ENCODE peak calls at places on chromosomes 2 and 18, in four cellular contexts. B, H, A and W are unnamed samples. For H3K4me1 and H3K9me3, the result is how much of the 10 kb centered on the place peaks cover.

GRCh38 chr2:23354554-23354953 is 30.4 kb upstream of the KLHL29 start:
- DNase-seq in B (no peak), H (no peak), A (no peak), W (no peak)

GRCh38 chr2:120316071-120316470 is 29.9 kb upstream of the INHBB start:
- DNase-seq in B (no peak), A (no peak), H (no peak), W (no peak)

GRCh38 chr2:196278491-196278911 is 107.1 kb upstream of the STK17B start:
- DNase-seq in H (peak), B (no peak), A (peak), W (no peak)

GRCh38 chr2:193502363-193503035 is 1307.8 kb upstream of the TMEFF2 start:
- DNase-seq in H (no peak), A (no peak), B (peak), W (no peak)

GRCh38 chr2:227536445-227536844 is 62.2 kb upstream of the SCYGR2 start:
- DNase-seq in B (no peak), A (no peak), H (no peak), W (no peak)

GRCh38 chr18:6352275-6352674 is 62.4 kb downstream of the L3MBTL4 start:
- DNase-seq in B (no peak), A (no peak), H (no peak), W (no peak)

GRCh38 chr2:40098786-40099470 is 319.9 kb upstream of the THUMPD2 start:
- DNase-seq in B (no peak), A (peak), H (no peak), W (no peak)

GRCh38 chr2:55888941-55889340 is 34.6 kb downstream of the EFEMP1 start:
- DNase-seq in H (peak), A (peak), B (peak), W (no peak)

GRCh38 chr2:2484301-2484700 is 153.2 kb upstream of the MYT1L start:
- DNase-seq in B (no peak), A (no peak), H (no peak), W (no peak)

GRCh38 chr2:151269798-151270568 is 8.3 kb upstream of the RBM43 start:
- DNase-seq in B (no peak), A (peak), H (no peak), W (no peak)

GRCh38 chr2:229571243-229571642 is 143.1 kb downstream of the DNER start:
- DNase-seq in A (no peak), H (no peak), B (no peak), W (no peak)

DNA sequence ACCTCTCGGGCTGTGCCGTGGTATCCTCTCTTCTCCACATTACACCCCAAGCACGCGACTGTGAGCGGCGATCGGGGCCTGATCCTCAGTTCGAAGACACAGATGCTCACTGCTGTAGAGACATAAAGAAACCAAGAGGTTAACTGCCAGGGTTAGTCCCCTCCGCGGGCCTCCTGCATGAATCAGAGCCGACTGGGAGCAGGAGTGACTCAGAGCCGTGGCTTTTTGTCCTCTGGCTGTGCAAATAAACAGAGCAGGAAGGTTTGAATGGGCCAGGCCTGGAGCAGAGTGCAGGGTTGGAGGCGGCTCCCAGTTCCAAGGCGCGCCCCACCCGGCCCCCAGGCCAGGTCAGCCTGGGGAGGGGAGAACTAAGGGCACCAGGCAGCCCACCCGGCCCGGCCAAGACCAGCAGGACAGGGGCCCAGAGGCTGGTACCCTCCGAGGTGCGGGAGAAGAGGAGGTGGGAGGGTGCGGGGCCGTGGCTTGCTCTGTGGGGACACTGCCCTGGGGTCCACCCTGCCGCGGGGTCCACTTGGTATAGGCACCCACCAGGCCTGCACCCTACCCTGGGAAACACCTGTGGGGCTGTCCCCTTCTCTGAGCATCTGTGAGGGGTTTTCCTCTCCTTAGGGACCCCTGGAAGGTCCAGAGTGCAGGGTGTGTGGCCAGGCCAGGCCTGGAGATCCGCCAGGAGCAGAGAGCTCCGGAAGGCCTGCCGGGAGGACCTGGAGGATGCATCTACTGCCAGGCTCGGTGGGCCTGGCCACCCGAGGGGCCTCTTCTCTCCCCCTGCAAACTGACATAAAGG is 16.5 kb downstream of the TWIST2 start:
- DNase-seq in H (peak), B (peak), A (peak), W (no peak)
- H3K9ac ChIP-seq in H (peak), B (peak), A (peak), W (no peak)

DNA sequence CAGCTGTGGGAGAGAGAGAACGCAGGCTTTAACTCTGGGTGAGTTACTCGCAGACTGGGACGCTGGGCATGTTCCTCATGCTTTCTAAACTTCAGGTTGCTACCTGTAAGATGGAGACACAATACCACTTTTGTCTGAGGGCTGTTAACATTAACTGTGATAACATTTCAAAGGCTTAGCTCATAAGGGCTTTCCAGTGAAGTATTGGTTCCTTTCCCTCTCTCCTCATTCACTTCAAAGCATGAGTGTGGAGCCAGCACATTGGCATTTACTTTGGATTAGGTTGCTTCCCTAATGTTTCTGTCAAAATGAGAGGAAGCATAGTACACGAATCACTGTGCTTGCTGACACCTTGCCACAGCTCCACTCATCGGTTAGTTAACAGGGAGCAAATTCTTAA is 30.2 kb downstream of the INSIG2 start:
- DNase-seq in H (peak), B (no peak), A (no peak), W (no peak)
- H3K4me1 ChIP-seq in H (under half), B (under half), A (under half), W (under half)

DNA sequence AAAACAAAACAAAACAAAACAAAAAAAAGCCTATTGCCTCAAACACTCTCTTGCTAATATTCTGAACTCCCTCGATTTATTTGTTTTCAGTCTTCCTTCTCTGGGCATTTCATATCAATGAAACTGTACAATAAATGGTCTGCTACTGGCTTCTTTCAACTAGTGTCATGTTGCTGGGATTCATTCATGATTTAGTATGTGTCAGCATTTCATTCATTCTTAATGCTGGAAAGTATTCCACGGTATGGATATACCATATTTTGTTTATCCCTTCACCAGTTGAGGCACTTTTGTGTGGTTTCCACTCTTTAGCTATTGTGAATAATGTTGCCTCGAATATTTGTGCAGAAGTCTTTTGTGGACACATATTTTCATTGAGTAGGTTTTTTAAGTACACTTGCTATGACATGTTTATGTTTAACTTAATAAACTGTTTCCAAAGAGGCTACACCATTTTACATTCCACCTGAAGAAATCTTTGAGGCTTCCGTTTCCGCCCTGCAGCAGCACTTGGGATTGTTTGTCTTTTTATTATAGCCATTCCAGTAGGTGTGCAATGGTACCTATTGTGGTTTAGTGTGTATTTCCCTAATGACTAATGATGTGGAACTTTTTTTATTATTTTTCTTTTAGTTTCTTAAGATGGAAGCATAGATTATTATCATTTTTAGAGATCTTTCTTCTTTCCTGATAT is 543.6 kb upstream of the SOX11 start:
- DNase-seq in H (no peak), B (no peak), A (no peak), W (no peak)
- H3K9me3 ChIP-seq in H (under half), B (under half), A (under half), W (under half)

GRCh38 chr2:159188449-159188848 is 98.1 kb downstream of the WDSUB1 start:
- DNase-seq in A (no peak), B (no peak), H (peak), W (no peak)

GRCh38 chr2:159183346-159183745 is 103.2 kb downstream of the WDSUB1 start:
- DNase-seq in H (no peak), B (no peak), A (no peak), W (no peak)

GRCh38 chr2:159187095-159187494 is 99.4 kb downstream of the WDSUB1 start:
- DNase-seq in H (no peak), A (peak), B (no peak), W (no peak)

GRCh38 chr2:159186462-159186861 is 100.0 kb downstream of the WDSUB1 start:
- DNase-seq in A (no peak), B (no peak), H (no peak), W (no peak)

DNA sequence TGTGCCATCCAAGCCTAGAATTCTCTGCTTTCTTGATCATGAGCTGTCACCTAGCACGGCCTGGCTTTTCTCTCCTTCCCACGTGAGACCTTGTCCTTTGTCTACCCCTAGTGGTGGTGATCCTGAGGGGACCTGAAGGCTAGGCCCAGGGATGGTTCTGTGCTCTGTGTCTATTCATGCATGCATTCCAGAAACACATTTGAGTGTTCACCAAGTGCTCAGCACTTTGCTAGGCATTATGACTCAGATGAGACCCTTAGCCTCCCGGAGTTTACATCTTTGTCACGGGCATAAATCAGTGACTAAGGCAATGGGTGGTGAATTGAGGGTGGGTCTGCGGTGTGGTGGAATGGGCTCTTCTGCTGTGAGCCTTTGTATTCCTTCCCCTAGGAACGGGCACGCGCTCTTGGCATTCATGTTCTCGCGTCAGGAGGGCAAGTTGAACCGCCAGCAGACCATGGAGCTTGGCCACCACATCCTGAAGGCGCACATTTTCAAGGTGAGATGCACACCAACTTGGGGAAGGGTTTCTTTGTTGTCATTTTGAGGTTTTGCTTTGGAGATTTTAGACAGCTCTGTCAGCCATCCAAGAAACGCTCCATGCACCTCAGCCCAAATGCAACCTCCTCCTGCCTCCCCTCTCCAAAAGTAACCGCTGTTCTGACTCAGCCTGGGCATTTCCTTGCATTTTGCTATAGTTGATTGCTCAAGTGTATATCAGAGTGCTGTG is 100.9 kb downstream of the WDSUB1 start:
- DNase-seq in A (peak), H (peak), B (no peak), W (peak)
- H3K9ac ChIP-seq in A (peak), H (no peak), B (no peak), W (no peak)

GRCh38 chr18:22473366-22473765 is 55.7 kb upstream of the CTAGE1 start:
- DNase-seq in A (no peak), H (no peak), B (no peak), W (no peak)

GRCh38 chr18:22469061-22469689 is 51.5 kb upstream of the CTAGE1 start:
- DNase-seq in B (no peak), H (peak), A (peak), W (no peak)

GRCh38 chr18:22470141-22470510 is 52.4 kb upstream of the CTAGE1 start:
- DNase-seq in B (no peak), A (peak), H (peak), W (no peak)

GRCh38 chr18:22470511-22471181 is 52.9 kb upstream of the CTAGE1 start:
- DNase-seq in H (peak), B (no peak), A (peak), W (no peak)

GRCh38 chr18:22471546-22472131 is 53.9 kb upstream of the CTAGE1 start:
- DNase-seq in H (peak), A (peak), B (no peak), W (no peak)
- H3K4me1 ChIP-seq in H (half or more), A (half or more), B (under half), W (under half)